ENCODE peak calls at places on chromosomes 2 and 18, in nine cellular contexts. M is HCEC 1CT; S is effector memory CD8-positive, alpha-beta T cell; O is T-helper 17 cell; Q is occipital lobe; R is naive thymus-derived CD4-positive, alpha-beta T cell; J is AML-193; F is progenitor cell of endocrine pancreas; K is trophoblast cell. Z is an unnamed sample.

GRCh38 chr2:28991021-28991420 is 9.9 kb downstream of the TOGARAM2 start:
- DNase-seq in M (no peak), R (no peak), O (no peak), S (no peak), J (no peak), K (no peak), Q (no peak), F (no peak), Z (no peak)

GRCh38 chr2:172446524-172447063 is 19.2 kb downstream of the ITGA6 start:
- DNase-seq in F (no peak), S (no peak), M (no peak), K (no peak), O (no peak), Q (no peak), J (no peak), R (no peak), Z (no peak)

GRCh38 chr2:88545118-88545517 is 82.1 kb downstream of the EIF2AK3 start:
- DNase-seq in O (no peak), Q (no peak), S (no peak), J (no peak), R (no peak), K (peak; percentile 51), F (no peak), M (peak; percentile 13), Z (no peak)

GRCh38 chr2:240921319-240922233 is 15.4 kb downstream of the CROCC2 start:
- DNase-seq in Q (peak; percentile 37), R (no peak), S (no peak), F (no peak), O (peak; percentile 2), M (peak; percentile 93), K (no peak), J (no peak), Z (peak; percentile 30)

GRCh38 chr2:221780281-221780688 is 208.2 kb upstream of the EPHA4 start:
- DNase-seq in M (peak; percentile 60), S (no peak), O (no peak), F (no peak), K (no peak), Q (no peak), R (no peak), J (no peak), Z (no peak)

GRCh38 chr2:39629646-39630045 is 36.1 kb upstream of the TMEM178A start:
- DNase-seq in R (no peak), O (no peak), Q (no peak), J (no peak), S (no peak), M (no peak), K (no peak), F (no peak), Z (no peak)

GRCh38 chr18:42174909-42175308 is 219.9 kb downstream of the PIK3C3 start:
- DNase-seq in M (no peak), O (no peak), Q (no peak), K (no peak), J (peak; percentile 60), F (peak; percentile 14), R (no peak), S (no peak), Z (no peak)

GRCh38 chr18:11872479-11873136 is 21.4 kb downstream of the CHMP1B start:
- DNase-seq in O (no peak), F (no peak), R (peak; percentile 9), Q (no peak), K (no peak), J (no peak), M (peak; percentile 28), S (no peak), Z (no peak)

GRCh38 chr18:12776821-12777471 is 74.1 kb downstream of the PSMG2 start:
- DNase-seq in J (no peak), R (no peak), S (no peak), O (no peak), F (no peak), K (no peak), M (no peak), Q (no peak), Z (no peak)

GRCh38 chr2:222057249-222058073 is 241.3 kb downstream of the PAX3 start:
- DNase-seq in J (peak; percentile 25), R (no peak), K (no peak), S (no peak), M (peak; percentile 41), Q (no peak), O (no peak), F (no peak), Z (no peak)

GRCh38 chr2:226720948-226721347 is 78.7 kb downstream of the IRS1 start:
- DNase-seq in O (no peak), K (no peak), M (no peak), Q (no peak), J (no peak), R (no peak), F (no peak), S (no peak), Z (no peak)

GRCh38 chr2:149692837-149693518 is 105.4 kb upstream of the MMADHC start:
- DNase-seq in S (no peak), O (no peak), Q (no peak), R (no peak), M (no peak), K (peak; percentile 56), F (no peak), J (no peak), Z (no peak)

Z was measured in head of caudate nucleus.